ENCODE peak calls at places on chromosomes 13 and 19, in six cellular contexts. G is GM12878, Z is HepG2, W is HCT116, R is H1, P is K562. H is an unnamed sample. For H3K27me3, the result is how much of the 10 kb centered on the place peaks cover.

GRCh38 chr19:47111682-47112165 is 1.9 kb downstream of the ZC3H4 start:
- DNase-seq in R (no peak), Z (no peak), W (no peak), P (no peak), G (no peak), H (no peak)

GRCh38 chr19:58196911-58197616 is 14.2 kb downstream of the ZNF274 start:
- DNase-seq in Z (peak), P (no peak), R (no peak), W (no peak), G (no peak), H (no peak)

GRCh38 chr19:18074192-18074591 is 12.5 kb downstream of the IL12RB1 start:
- DNase-seq in G (no peak), R (no peak), W (no peak), Z (peak), P (no peak), H (peak)

GRCh38 chr19:51980116-51980736 is 6.4 kb downstream of the ZNF350 start:
- DNase-seq in W (no peak), G (no peak), Z (no peak), R (no peak), P (no peak), H (no peak)

GRCh38 chr13:101757446-101758039 is 305.1 kb downstream of the ITGBL1 start:
- DNase-seq in W (no peak), R (no peak), Z (no peak), G (no peak), P (no peak), H (peak)

GRCh38 chr13:20901668-20902437 is 693 bp downstream of the XPO4 start:
- DNase-seq in R (no peak), Z (peak), W (peak), G (no peak), P (peak), H (peak)

GRCh38 chr13:106348032-106348431 is 187.4 kb downstream of the EFNB2 start:
- DNase-seq in G (no peak), P (no peak), W (peak), Z (no peak), R (no peak), H (no peak)

GRCh38 chr13:104286566-104287290 is 1220.5 kb upstream of the SLC10A2 start:
- DNase-seq in W (no peak), R (no peak), Z (no peak), P (no peak), G (no peak), H (no peak)

GRCh38 chr19:41352609-41353465 is 885 bp downstream of the TGFB1 start:
- DNase-seq in Z (peak), G (no peak), W (no peak), P (peak), R (peak), H (peak)

GRCh38 chr19:29618871-29619270 is 12.8 kb downstream of the POP4 start:
- DNase-seq in Z (no peak), R (no peak), W (no peak), P (no peak), G (no peak), H (no peak)

GRCh38 chr13:60617863-60618733 is 221.1 kb downstream of the TDRD3 start:
- DNase-seq in P (no peak), G (no peak), Z (peak), R (peak), W (no peak), H (no peak)

GRCh38 chr13:114149774-114150740 is 17.6 kb upstream of the RASA3 start:
- DNase-seq in G (no peak), P (no peak), Z (no peak), R (no peak), W (no peak), H (no peak)

DNA sequence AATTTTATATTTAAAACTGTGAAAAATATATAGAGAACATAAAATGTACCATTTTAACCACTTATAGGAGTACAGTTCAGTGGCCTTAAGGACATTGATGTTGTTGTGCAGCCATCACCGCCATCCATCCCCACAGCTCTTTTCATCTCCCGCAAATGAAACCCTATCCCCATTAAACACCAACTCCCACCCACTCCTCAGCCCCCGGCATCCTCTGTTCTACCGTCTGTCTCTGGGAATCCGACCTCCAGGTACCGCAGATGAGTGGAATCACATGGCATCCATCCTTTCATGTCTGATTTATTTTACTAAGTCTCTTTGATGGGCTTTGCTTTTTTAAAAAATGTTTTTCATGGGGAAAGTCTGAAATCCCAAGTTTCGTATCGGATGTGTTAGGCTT is 23.8 kb upstream of the SMIM17 start:
- DNase-seq in R (no peak), W (no peak), Z (no peak), P (no peak), G (no peak), H (no peak)
- H3K27me3 ChIP-seq in R (under half), W (under half), Z (under half), P (under half), G (under half), H (under half)

GRCh38 chr13:46355088-46355468 is 32.0 kb downstream of the RUBCNL start:
- DNase-seq in W (no peak), R (no peak), P (no peak), G (no peak), Z (no peak), H (no peak)
- TF ChIP-seq JUND in W (no peak), R (no peak), P (no peak), G (no peak), Z (no peak), H (no peak)

GRCh38 chr19:48330012-48330681 is 4.8 kb downstream of the EMP3 start:
- DNase-seq in W (no peak), R (peak), Z (no peak), G (peak), P (no peak), H (peak)

GRCh38 chr19:48332351-48332661 is 7.0 kb downstream of the EMP3 start:
- DNase-seq in G (no peak), Z (no peak), W (no peak), R (no peak), P (no peak), H (no peak)

GRCh38 chr19:48325265-48325910 is at the start of gene EMP3:
- DNase-seq in G (peak), Z (no peak), R (peak), P (peak), W (peak), H (no peak)

GRCh38 chr19:48332662-48333466 is 7.5 kb downstream of the EMP3 start:
- DNase-seq in Z (peak), G (peak), P (peak), R (peak), W (peak), H (peak)

GRCh38 chr19:48329167-48329891 is 4.0 kb downstream of the EMP3 start:
- DNase-seq in R (no peak), G (peak), W (no peak), Z (no peak), P (peak), H (no peak)
- H3K4me3 ChIP-seq in R (peak), G (peak), W (no peak), Z (no peak), P (no peak), H (peak)

GRCh38 chr19:1469936-1470863 is 8.8 kb downstream of the C19orf25 start:
- DNase-seq in Z (no peak), P (peak), R (peak), G (no peak), W (peak), H (no peak)
- H3K27me3 ChIP-seq in Z (under half), P (under half), R (half or more), G (under half), W (under half), H (under half)

DNA sequence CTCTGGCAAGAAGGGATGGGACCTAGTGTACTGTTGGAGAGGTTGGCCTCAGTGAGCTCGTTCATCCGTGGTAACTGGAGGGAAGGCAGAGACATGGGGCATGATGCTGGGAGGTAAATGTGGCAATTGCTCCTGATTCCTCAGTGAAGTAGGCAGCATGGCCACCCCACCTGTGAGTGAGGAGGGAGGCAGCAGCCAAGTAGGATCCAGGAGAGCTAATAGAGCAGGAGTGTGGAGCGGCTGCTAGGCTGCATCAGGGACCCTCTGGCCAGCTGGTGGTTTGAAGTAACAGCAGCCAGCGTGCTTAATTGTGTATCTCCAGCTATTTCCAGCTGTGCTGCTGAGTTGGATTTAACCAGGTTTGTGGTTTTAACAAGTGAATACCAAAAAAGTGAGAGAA is 24.7 kb downstream of the TM9SF2 start:
- DNase-seq in P (no peak), G (no peak), W (no peak), R (no peak), Z (no peak), H (no peak)
- TF ChIP-seq JUND in P (no peak), G (no peak), W (no peak), R (no peak), Z (no peak), H (no peak)

DNA sequence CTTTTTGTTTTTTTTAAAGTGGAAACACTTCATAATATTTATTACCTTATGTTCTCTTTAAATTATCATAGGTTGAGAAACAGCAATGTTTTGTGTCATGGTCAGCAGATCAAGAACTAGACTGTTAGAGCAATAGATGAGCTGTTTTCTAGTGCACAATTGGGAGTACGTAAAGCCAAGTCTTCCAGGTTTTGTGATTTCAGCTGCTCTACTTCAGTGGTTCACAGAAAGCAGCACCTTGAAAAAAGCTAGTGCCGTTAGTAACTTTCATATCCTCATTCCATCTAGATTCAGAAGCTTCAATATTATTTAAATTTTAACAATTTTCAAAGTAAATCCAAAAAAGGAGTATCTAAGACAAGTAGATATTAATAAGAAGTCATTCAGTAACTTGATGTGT is 1.9 kb downstream of the GPR18 start:
- DNase-seq in Z (no peak), W (no peak), R (no peak), G (no peak), P (no peak), H (no peak)
- H3K4me3 ChIP-seq in Z (no peak), W (no peak), R (no peak), G (no peak), P (no peak), H (no peak)

GRCh38 chr19:3357731-3358391 is 8.5 kb upstream of the NFIC start:
- DNase-seq in P (peak), W (no peak), R (no peak), G (no peak), Z (no peak), H (no peak)

GRCh38 chr19:3358919-3359849 is 7.2 kb upstream of the NFIC start:
- DNase-seq in W (no peak), Z (no peak), R (no peak), G (no peak), P (peak), H (peak)

GRCh38 chr19:3358392-3358918 is 7.9 kb upstream of the NFIC start:
- DNase-seq in Z (no peak), P (no peak), W (no peak), G (no peak), R (no peak), H (peak)

GRCh38 chr19:3357362-3357730 is 9.0 kb upstream of the NFIC start:
- DNase-seq in R (no peak), G (no peak), Z (no peak), W (no peak), P (no peak), H (no peak)

GRCh38 chr19:3356805-3357204 is 9.6 kb upstream of the NFIC start:
- DNase-seq in G (no peak), Z (no peak), P (no peak), W (no peak), R (no peak), H (no peak)
- H3K27me3 ChIP-seq in G (under half), Z (under half), P (under half), W (under half), R (half or more), H (under half)

H was measured in SK-N-SH.